ENCODE peak calls at places on chromosomes 4 and X, in eight cellular contexts. N is AG04449, C is stromal cell of bone marrow, R is MM.1S, F is GM03348, M is amniotic stem cell, Z is NCI-H1105 treated with DMSO at 0.1 percent for 48 hours, T is uterus. X is an unnamed sample.

GRCh38 chr4:42398448-42399355 is 1.4 kb downstream of the SHISA3 start:
- DNase-seq in N (no peak), C (no peak), R (no peak), F (no peak), M (no peak), Z (no peak), T (no peak), X (no peak)

GRCh38 chr4:7210818-7211217 is 18.5 kb downstream of the SORCS2 start:
- DNase-seq in N (peak; percentile 37), C (peak; percentile 71), R (no peak), F (peak; percentile 91), M (peak; percentile 76), Z (no peak), T (no peak), X (no peak)

GRCh38 chr4:170931326-170931725 is 841.6 kb upstream of the AADAT start:
- DNase-seq in N (peak; percentile 7), C (no peak), R (no peak), F (no peak), M (no peak), Z (no peak), T (no peak), X (no peak)

GRCh38 chr4:31069151-31069550 is 349.0 kb downstream of the PCDH7 start:
- DNase-seq in N (no peak), C (no peak), R (no peak), F (no peak), M (no peak), Z (no peak), T (no peak), X (no peak)

GRCh38 chr4:136713140-136713539 is 819.2 kb downstream of the PCDH18 start:
- DNase-seq in N (no peak), C (peak; percentile 6), R (peak; percentile 52), F (peak; percentile 2), M (peak; percentile 18), Z (no peak), T (no peak), X (no peak)

GRCh38 chr4:159010563-159011260 is 92.2 kb upstream of the RAPGEF2 start:
- DNase-seq in N (peak; percentile 38), C (peak; percentile 65), R (no peak), F (peak; percentile 78), M (no peak), Z (no peak), T (peak; percentile 49), X (no peak)

GRCh38 chrX:64580035-64580434 is 184.8 kb upstream of the MTMR8 start:
- DNase-seq in N (no peak), C (no peak), R (no peak), F (no peak), M (no peak), Z (no peak), T (no peak), X (no peak)

GRCh38 chrX:35076061-35076460 is 133.5 kb downstream of the FAM47B start:
- DNase-seq in N (no peak), C (no peak), R (no peak), F (no peak), M (no peak), Z (no peak), T (no peak), X (no peak)

X was measured in NCI-H510A.